ENCODE peak calls at places on chromosomes 4 and X, in seven cellular contexts. N is caudate nucleus, Y is tibial nerve, C is H9, J is stomach, R is breast epithelium, V is spleen. U is an unnamed sample.

GRCh38 chr4:82779032-82779431 is 19.6 kb downstream of the SCD5 start:
- DNase-seq in N (no peak), Y (no peak), C (no peak), J (no peak), R (no peak), V (no peak), U (no peak)

GRCh38 chr4:80732010-80732409 is 298.5 kb upstream of the BMP3 start:
- DNase-seq in N (no peak), Y (no peak), C (no peak), J (no peak), R (no peak), V (no peak), U (no peak)

GRCh38 chrX:17377047-17377692 is 2.2 kb downstream of the NHS start:
- DNase-seq in N (no peak), Y (peak), C (peak), J (peak), R (peak), V (no peak), U (peak)

GRCh38 chr4:95637047-95637600 is 88.4 kb upstream of the UNC5C start:
- DNase-seq in N (no peak), Y (no peak), C (peak), J (no peak), R (no peak), V (no peak), U (no peak)

GRCh38 chr4:23718435-23718834 is 171.4 kb downstream of the PPARGC1A start:
- DNase-seq in N (no peak), Y (no peak), C (no peak), J (no peak), R (no peak), V (no peak), U (no peak)

GRCh38 chrX:54494166-54494969 is 1.7 kb downstream of the FGD1 start:
- DNase-seq in N (no peak), Y (no peak), C (no peak), J (no peak), R (no peak), V (no peak), U (no peak)

GRCh38 chr4:185597532-185598188 is 62.4 kb upstream of the PDLIM3 start:
- DNase-seq in N (peak), Y (peak), C (peak), J (peak), R (peak), V (peak), U (peak)

GRCh38 chrX:70970482-70970999 is 39.6 kb upstream of the SLC7A3 start:
- DNase-seq in N (no peak), Y (no peak), C (no peak), J (no peak), R (no peak), V (no peak), U (no peak)

GRCh38 chrX:72101597-72102037 is 30.1 kb downstream of the RTL5 start:
- DNase-seq in N (no peak), Y (no peak), C (peak), J (no peak), R (no peak), V (no peak), U (no peak)

GRCh38 chr4:172698256-172698655 is 470.4 kb upstream of the GALNT7 start:
- DNase-seq in N (no peak), Y (no peak), C (no peak), J (no peak), R (no peak), V (no peak), U (no peak)

GRCh38 chrX:140503714-140504351 is 1.0 kb downstream of the SOX3 start:
- DNase-seq in N (no peak), Y (no peak), C (peak), J (no peak), R (no peak), V (no peak), U (no peak)

GRCh38 chrX:74506310-74507115 is 85.2 kb downstream of the SLC16A2 start:
- DNase-seq in N (no peak), Y (no peak), C (no peak), J (no peak), R (no peak), V (no peak), U (no peak)

GRCh38 chrX:22164770-22165388 is 107.8 kb upstream of the CBLL2 start:
- DNase-seq in N (no peak), Y (no peak), C (no peak), J (no peak), R (no peak), V (no peak), U (no peak)

GRCh38 chrX:30296408-30297254 is 12.6 kb downstream of the NR0B1 start:
- DNase-seq in N (no peak), Y (no peak), C (no peak), J (no peak), R (no peak), V (no peak), U (no peak)

DNA sequence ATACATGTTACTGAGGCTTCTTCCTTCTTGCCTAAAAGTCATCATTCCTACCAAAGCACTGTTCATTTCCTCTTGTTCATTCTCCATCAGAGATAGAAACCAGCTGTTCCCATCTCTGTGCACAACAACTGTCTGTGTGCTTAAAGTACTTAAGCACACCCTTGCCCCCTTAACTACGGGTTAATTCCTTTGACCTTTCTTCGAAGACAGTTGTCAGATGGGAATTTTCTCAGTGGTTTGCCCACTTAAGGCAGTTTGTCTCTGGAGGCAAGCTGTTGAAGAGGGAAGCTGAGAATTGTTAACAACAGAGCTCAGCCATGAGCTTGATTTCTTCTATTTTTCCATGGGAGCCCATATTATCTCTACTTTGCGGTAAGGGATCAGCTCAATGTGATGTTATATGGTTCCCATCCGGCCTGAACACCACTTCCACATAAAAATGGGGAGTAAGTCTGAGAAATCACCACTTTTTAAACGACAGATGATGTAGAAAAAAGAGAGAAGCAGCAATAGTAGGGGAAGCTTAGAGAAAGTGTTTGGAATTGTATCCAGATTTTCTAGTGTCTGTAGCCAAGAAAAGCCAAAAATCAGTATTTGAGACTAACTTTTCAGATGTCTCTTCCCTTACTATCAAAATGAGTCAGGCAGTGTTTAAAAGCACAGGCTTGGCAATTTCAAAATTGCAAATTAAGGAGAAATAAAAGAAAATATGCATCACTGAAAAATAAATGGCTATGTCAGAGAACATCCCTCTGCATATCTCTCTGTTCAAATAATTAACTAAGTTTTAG is 194.4 kb downstream of the SLIT2 start:
- DNase-seq in N (no peak), Y (no peak), C (no peak), J (no peak), R (no peak), V (no peak), U (no peak)
- H3K27ac ChIP-seq in N (no peak), Y (peak), C (no peak), J (no peak), R (peak), V (no peak), U (no peak)

DNA sequence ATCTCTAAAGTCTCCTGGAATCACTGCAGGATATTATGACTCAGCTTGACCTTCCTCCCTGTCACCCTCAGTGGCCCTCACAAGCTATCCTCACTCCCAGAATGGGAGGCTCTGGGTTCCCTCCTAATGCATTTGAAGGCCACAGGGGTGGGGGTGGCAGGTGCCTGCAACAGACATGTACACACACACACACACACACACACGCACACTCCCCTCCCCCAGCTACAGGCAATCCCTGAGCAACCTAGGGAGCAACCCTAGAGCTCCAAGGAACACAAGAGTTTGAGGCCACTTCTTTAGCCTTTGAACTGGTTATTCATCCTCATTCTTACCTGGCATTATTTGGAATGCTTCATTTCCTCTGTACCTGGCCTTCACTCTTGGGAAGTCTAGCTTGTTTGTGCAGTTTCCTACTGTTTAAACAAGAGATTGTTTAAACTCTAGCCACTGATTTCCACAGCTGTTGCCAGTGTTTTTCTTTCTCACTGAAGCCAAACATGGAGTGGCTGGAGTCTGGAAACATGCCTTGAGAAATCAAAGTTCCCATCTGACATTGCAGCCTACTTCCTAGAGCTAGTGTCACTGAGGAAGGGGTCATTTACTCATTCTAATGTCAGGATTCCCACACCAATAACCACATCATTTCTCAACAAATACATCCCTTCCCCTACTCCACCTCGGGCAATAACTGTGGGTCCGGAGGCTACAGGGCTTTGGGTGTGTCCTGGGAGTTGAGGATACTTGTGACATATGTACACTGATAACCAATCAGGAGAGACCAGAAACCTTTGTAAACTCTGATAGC is 37.7 kb downstream of the MAOA start:
- DNase-seq in N (no peak), Y (no peak), C (no peak), J (no peak), R (no peak), V (no peak), U (no peak)
- H3K27ac ChIP-seq in N (no peak), Y (peak), C (no peak), J (peak), R (peak), V (no peak), U (no peak)

DNA sequence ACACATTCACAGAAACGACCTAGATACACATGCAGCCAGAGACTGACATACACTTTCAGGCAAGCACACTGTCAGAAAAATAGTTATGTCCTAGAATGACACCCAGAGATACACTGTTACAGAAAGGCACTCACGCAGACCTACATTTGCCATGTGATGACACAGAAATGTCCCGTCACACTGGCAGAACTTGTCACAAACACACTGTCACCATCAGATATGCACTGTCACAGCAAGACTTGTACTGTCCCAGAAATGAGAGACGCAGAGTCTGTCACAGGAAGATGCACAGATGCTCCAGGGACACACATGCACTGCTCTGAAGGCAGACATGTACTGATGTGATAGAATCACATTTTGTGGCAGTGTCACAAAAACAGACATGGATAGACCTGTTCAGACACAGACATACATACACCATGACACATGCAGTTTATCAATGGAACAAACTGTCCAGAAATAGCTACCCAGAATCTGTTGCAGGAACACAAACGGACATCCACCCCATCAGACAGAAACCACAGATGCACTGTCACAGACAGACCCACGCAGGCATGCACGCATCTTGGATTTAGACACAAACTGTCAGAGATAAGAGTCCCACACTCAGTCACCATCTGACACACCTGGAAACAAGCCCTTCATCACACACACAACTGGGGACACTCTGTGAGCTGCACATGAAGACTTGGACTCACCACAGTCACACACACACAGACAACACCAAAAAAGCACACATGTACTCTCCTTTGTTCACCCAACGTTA is 1.3 kb upstream of the PIM2 start:
- DNase-seq in N (no peak), Y (no peak), C (no peak), J (no peak), R (no peak), V (no peak), U (no peak)
- H3K27ac ChIP-seq in N (no peak), Y (peak), C (peak), J (peak), R (peak), V (peak), U (no peak)

DNA sequence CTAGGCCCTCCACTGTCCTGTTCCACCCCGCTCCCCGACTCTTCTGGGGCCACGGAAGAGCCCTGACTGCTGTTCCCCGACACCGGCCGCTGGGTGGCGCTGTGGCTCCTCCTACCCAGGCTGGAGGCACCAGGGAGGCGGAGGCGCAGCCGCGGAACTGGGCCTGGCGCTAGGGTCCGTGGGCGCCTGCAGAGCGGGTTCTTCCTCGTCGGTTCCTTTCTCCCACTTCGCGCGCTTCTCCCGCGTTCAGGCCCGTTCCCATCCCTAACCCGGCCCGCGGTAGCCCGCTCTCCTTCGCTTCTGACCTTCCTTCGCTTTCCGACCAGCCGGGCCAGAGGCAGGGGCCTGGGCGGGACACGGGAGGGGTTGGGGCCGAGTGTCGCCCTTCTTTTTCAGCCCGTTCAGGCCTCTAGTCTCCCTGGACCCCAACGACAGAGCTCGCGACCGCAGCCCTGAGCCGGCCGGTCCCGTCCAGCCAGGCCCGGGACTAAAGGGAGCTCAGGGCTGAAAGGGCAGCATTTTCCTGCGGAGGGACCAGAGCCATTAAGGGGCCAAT is 34.3 kb downstream of the NALF2 start:
- DNase-seq in N (peak), Y (peak), C (peak), J (peak), R (peak), V (peak), U (peak)
- H3K27ac ChIP-seq in N (no peak), Y (peak), C (no peak), J (peak), R (no peak), V (no peak), U (no peak)

GRCh38 chrX:49876750-49877149 is 2.5 kb upstream of the USP27X start:
- DNase-seq in N (no peak), Y (no peak), C (no peak), J (no peak), R (no peak), V (no peak), U (no peak)

GRCh38 chrX:49878128-49878833 is 1.0 kb upstream of the USP27X start:
- DNase-seq in N (no peak), Y (no peak), C (no peak), J (no peak), R (no peak), V (peak), U (no peak)

GRCh38 chrX:49878834-49879655 is at the start of gene USP27X:
- DNase-seq in N (peak), Y (peak), C (peak), J (peak), R (peak), V (peak), U (peak)

GRCh38 chrX:49879656-49880277 is 483 bp downstream of the USP27X start:
- DNase-seq in N (no peak), Y (no peak), C (no peak), J (no peak), R (no peak), V (no peak), U (no peak)

DNA sequence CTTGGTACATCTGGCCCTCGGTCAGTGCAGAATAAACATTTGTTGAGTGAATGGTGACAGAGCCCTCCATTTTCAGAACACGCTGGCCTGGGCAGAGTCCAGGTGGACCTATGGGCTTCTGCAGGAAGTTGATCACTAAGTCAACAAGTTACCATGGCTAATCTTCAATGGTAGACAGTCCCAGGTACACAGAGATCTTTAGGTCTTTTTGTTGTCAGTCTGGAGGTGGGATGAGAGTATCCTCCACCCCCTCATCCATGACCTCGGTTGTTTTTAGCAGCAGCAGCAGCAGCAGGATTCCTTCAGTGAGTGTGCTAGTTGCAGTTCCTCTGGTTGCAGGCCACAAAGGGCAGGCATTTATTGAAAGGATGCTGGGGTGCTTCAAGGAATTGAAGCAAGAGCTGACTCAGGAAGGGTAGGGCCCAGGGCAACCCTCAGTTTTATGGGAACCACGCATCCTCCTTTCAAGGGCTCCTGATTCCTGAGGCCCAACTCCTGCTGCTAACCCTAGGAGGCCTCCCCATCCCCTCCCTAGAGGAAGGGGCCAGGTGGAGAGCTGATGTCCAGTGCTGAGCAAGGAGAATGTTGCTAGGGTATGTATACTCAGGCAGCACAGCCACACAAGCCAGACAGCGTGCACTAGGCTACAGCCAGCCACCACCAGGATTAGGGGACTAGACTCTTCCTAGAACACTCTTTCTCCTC is 1.7 kb upstream of the USP27X start:
- DNase-seq in N (no peak), Y (no peak), C (no peak), J (peak), R (no peak), V (no peak), U (no peak)
- H3K27ac ChIP-seq in N (peak), Y (peak), C (no peak), J (peak), R (peak), V (no peak), U (peak)

GRCh38 chr4:16582036-16582435 is 316.4 kb downstream of the LDB2 start:
- DNase-seq in N (no peak), Y (no peak), C (no peak), J (no peak), R (no peak), V (no peak), U (no peak)
- H3K27ac ChIP-seq in N (no peak), Y (no peak), C (no peak), J (no peak), R (no peak), V (no peak), U (no peak)

DNA sequence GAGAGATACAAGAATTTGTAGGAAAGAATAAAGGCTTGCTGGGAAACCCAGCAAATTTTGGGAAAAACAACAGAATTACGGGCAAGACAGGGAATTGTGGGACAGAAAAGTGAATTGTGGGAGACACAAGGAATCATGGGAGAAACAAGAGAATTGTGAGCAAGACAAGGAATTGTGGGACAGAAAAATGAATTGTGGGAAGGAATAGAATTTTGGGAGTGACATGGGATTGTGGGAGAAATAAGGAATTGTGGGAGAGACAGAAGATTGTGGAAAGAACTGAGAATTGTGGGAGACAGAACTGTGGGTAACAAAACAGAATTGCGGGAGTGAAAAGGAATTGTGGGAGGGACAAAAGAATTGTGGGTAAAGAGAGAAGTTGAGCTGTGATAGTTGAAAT is 1.2 kb upstream of the HCCS start:
- DNase-seq in N (no peak), Y (no peak), C (no peak), J (no peak), R (no peak), V (no peak), U (no peak)
- H3K27ac ChIP-seq in N (no peak), Y (no peak), C (no peak), J (no peak), R (no peak), V (no peak), U (no peak)

GRCh38 chr4:15702941-15703403 is at the start of gene BST1:
- DNase-seq in N (peak), Y (peak), C (peak), J (peak), R (no peak), V (peak), U (peak)
- H3K27ac ChIP-seq in N (peak), Y (peak), C (no peak), J (peak), R (peak), V (peak), U (peak)

GRCh38 chr4:128387600-128388351 is 100.2 kb upstream of the PGRMC2 start:
- DNase-seq in N (no peak), Y (no peak), C (no peak), J (no peak), R (no peak), V (no peak), U (no peak)
- H3K27ac ChIP-seq in N (peak), Y (peak), C (no peak), J (peak), R (peak), V (peak), U (peak)